ENCODE peak calls at places on chromosomes 13 and 19, in ten cellular contexts. F is colonic mucosa; J is heart right ventricle; E is CD8-positive, alpha-beta T cell; D is ovary; A is esophagus squamous epithelium; K is Panc1; H is adrenal gland; S is uterus; N is AG04450. C is an unnamed sample.

GRCh38 chr19:47110521-47111080 is 3.0 kb downstream of the ZC3H4 start:
- DNase-seq in F (peak), J (no peak), E (peak), D (no peak), A (no peak), K (no peak), H (no peak), S (no peak), N (no peak), C (no peak)

GRCh38 chr13:109332501-109333499 is 453.6 kb downstream of the IRS2 start:
- DNase-seq in F (peak), J (no peak), E (no peak), D (no peak), A (no peak), K (no peak), H (no peak), S (no peak), N (no peak), C (no peak)

GRCh38 chr19:13033819-13034611 is 38.7 kb downstream of the NFIX start:
- DNase-seq in F (peak), J (peak), E (peak), D (peak), A (no peak), K (no peak), H (peak), S (peak), N (no peak), C (peak)

GRCh38 chr13:47287291-47287751 is 390.5 kb upstream of the HTR2A start:
- DNase-seq in F (no peak), J (no peak), E (no peak), D (no peak), A (no peak), K (no peak), H (no peak), S (no peak), N (peak), C (no peak)

GRCh38 chr13:42814868-42815267 is 33.5 kb downstream of the FAM216B start:
- DNase-seq in F (no peak), J (no peak), E (no peak), D (no peak), A (no peak), K (no peak), H (no peak), S (no peak), N (peak), C (no peak)

GRCh38 chr13:33405371-33405770 is 119.8 kb upstream of the STARD13 start:
- DNase-seq in F (no peak), J (no peak), E (no peak), D (no peak), A (no peak), K (no peak), H (no peak), S (no peak), N (no peak), C (no peak)

GRCh38 chr13:35965226-35965927 is 165.8 kb downstream of the DCLK1 start:
- DNase-seq in F (no peak), J (no peak), E (no peak), D (no peak), A (no peak), K (no peak), H (no peak), S (no peak), N (no peak), C (no peak)

GRCh38 chr13:20911037-20911436 is 8.5 kb upstream of the XPO4 start:
- DNase-seq in F (no peak), J (no peak), E (no peak), D (no peak), A (no peak), K (no peak), H (peak), S (no peak), N (no peak), C (no peak)

GRCh38 chr13:48748681-48749080 is 95.0 kb downstream of the CYSLTR2 start:
- DNase-seq in F (no peak), J (no peak), E (no peak), D (no peak), A (no peak), K (no peak), H (no peak), S (no peak), N (no peak), C (no peak)

GRCh38 chr13:49357694-49358093 is 86.2 kb downstream of the CAB39L start:
- DNase-seq in F (no peak), J (no peak), E (no peak), D (no peak), A (no peak), K (no peak), H (no peak), S (no peak), N (peak), C (no peak)

GRCh38 chr13:46864941-46865340 is 31.9 kb downstream of the HTR2A start:
- DNase-seq in F (no peak), J (no peak), E (no peak), D (no peak), A (no peak), K (no peak), H (no peak), S (no peak), N (no peak), C (no peak)

GRCh38 chr19:10975374-10976036 is 14.7 kb downstream of the SMARCA4 start:
- DNase-seq in F (peak), J (peak), E (no peak), D (peak), A (no peak), K (no peak), H (peak), S (peak), N (no peak), C (no peak)

GRCh38 chr19:47018923-47019322 is 714 bp upstream of the NPAS1 start:
- DNase-seq in F (no peak), J (no peak), E (no peak), D (no peak), A (no peak), K (no peak), H (no peak), S (no peak), N (no peak), C (no peak)

GRCh38 chr13:76552373-76552772 is 333.8 kb downstream of the KCTD12 start:
- DNase-seq in F (no peak), J (no peak), E (no peak), D (no peak), A (no peak), K (no peak), H (no peak), S (no peak), N (no peak), C (no peak)

GRCh38 chr13:95745289-95745688 is 68.3 kb downstream of the DNAJC3 start:
- DNase-seq in F (no peak), J (no peak), E (no peak), D (no peak), A (no peak), K (no peak), H (no peak), S (no peak), N (no peak), C (no peak)

GRCh38 chr13:111668451-111668850 is 348.0 kb downstream of the TEX29 start:
- DNase-seq in F (no peak), J (no peak), E (no peak), D (peak), A (no peak), K (no peak), H (no peak), S (no peak), N (no peak), C (no peak)

GRCh38 chr19:20923077-20923871 is at the start of gene ZNF85:
- DNase-seq in F (peak), J (peak), E (peak), D (peak), A (peak), K (peak), H (peak), S (peak), N (peak), C (peak)

GRCh38 chr19:55702131-55702627 is 27.2 kb downstream of the EPN1 start:
- DNase-seq in F (no peak), J (no peak), E (no peak), D (no peak), A (no peak), K (no peak), H (peak), S (no peak), N (no peak), C (no peak)

DNA sequence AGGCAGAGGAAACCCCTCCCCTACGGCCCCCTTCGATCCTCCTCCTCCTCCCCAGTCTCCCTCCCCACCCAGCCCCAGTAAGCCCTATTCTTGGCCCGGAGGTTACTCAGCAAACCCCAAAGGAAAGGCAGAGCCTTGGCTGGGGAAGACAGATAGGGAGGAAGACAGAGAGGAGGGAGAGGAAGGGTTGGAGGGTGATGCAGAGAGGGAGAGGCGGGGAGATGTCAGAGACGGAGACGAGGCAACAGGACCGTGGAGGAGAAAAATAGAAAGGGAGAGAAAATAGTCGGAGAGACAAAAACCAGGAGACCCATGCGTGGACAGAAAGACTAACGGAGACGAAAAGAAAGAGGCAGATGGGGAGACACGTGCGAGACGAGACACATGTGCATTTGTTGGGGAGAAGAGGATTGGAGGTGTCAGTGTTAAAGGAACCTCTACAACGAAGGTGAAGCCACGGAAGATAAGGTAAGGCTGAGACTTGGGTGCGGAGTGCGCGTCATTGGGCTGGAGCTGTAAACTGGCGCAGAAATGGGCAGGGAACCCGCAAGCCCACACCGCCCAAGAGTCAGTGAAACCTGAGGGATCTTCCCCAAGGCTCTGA is 2.9 kb downstream of the TGFB1 start:
- DNase-seq in F (no peak), J (no peak), E (no peak), D (no peak), A (no peak), K (no peak), H (no peak), S (no peak), N (no peak), C (no peak)
- H3K27ac ChIP-seq in F (peak), J (peak), E (peak), D (peak), A (peak), K (peak), H (no peak), S (peak), N (no peak), C (no peak)

GRCh38 chr19:33388817-33389573 is 15.5 kb downstream of the CEBPG start:
- DNase-seq in F (no peak), J (peak), E (no peak), D (no peak), A (no peak), K (no peak), H (peak), S (peak), N (no peak), C (no peak)
- H3K27ac ChIP-seq in F (peak), J (peak), E (no peak), D (peak), A (peak), K (no peak), H (no peak), S (peak), N (no peak), C (no peak)

DNA sequence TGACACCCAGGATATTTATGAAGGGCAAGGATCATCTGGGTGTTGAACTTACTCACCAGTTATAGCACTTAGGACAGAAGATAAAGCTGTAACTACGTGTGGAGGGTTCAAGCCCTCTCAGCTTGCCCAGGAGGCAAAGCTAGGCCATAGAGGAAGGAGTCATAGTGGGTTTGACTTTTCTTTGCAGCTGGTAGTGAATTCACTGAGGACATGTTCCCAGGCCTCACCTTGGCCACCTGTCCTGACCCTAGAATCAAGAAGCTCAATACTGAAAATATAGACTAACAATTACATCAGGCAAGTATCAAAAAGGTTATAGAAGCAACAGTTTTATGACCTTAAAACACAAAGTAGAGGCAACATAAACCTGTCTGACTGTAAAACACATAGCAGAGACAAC is 1207.7 kb downstream of the SLITRK1 start:
- DNase-seq in F (no peak), J (no peak), E (no peak), D (no peak), A (no peak), K (no peak), H (no peak), S (no peak), N (no peak), C (no peak)
- H3K27ac ChIP-seq in F (no peak), J (no peak), E (no peak), D (no peak), A (no peak), K (no peak), H (no peak), S (no peak), N (no peak), C (no peak)

DNA sequence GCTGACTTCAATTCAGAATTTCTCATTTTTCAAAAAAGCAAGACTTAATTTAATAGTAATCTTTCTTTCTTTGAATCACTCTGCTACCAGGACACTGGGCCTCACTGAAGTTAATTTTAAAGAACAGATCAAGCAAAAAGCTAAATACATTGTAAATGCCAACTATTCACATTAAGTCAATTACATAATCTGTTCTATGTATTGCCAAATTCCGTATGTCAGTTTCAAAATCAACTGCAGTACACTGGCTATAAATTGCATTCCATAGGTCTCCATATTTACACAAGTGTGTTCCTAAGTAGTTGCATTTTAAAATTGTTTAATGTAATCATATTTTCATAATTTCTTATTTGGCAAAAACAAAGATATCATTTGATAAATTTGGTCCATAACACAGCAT is 10.1 kb downstream of the FOXO1 start:
- DNase-seq in F (no peak), J (no peak), E (no peak), D (no peak), A (no peak), K (no peak), H (no peak), S (no peak), N (no peak), C (no peak)
- H3K27ac ChIP-seq in F (no peak), J (no peak), E (no peak), D (no peak), A (no peak), K (no peak), H (no peak), S (no peak), N (no peak), C (no peak)

DNA sequence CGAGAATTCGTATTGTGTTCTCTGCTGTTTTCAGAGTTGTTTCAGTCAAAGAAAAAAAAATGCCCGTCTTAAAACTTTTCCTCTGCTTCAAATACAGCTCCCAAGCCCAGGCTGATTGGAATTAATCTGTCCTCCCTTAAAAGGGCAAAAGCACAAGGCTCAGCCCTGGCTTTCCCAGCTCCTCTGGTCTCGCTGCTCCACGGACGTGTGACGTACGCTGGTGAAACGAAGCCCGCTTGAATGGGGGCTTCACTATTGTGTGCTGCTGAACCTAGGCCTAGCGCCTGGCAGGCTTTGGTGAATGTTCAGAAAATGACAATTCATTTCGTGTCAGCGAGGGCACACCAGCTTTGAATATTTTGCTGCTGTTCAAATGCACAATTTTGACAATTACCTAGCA is 654 bp upstream of the ZNF135 start:
- DNase-seq in F (no peak), J (no peak), E (no peak), D (no peak), A (no peak), K (no peak), H (no peak), S (no peak), N (no peak), C (no peak)
- H3K27ac ChIP-seq in F (no peak), J (peak), E (no peak), D (no peak), A (peak), K (no peak), H (no peak), S (peak), N (no peak), C (no peak)

GRCh38 chr13:98450012-98450411 is 126.9 kb downstream of the STK24 start:
- DNase-seq in F (no peak), J (no peak), E (no peak), D (no peak), A (no peak), K (no peak), H (no peak), S (no peak), N (no peak), C (no peak)

GRCh38 chr13:98447130-98447529 is 129.8 kb downstream of the STK24 start:
- DNase-seq in F (no peak), J (no peak), E (no peak), D (no peak), A (no peak), K (no peak), H (no peak), S (no peak), N (no peak), C (no peak)

GRCh38 chr13:98447881-98448641 is 128.8 kb downstream of the STK24 start:
- DNase-seq in F (no peak), J (peak), E (no peak), D (no peak), A (no peak), K (no peak), H (peak), S (no peak), N (no peak), C (no peak)

GRCh38 chr13:98449273-98449672 is 127.6 kb downstream of the STK24 start:
- DNase-seq in F (no peak), J (no peak), E (no peak), D (no peak), A (no peak), K (no peak), H (no peak), S (no peak), N (no peak), C (no peak)

GRCh38 chr13:98448642-98448928 is 128.3 kb downstream of the STK24 start:
- DNase-seq in F (no peak), J (no peak), E (no peak), D (no peak), A (no peak), K (no peak), H (no peak), S (no peak), N (no peak), C (no peak)
- H3K27ac ChIP-seq in F (no peak), J (no peak), E (no peak), D (no peak), A (peak), K (no peak), H (no peak), S (no peak), N (no peak), C (no peak)

GRCh38 chr19:4090351-4091220 is 23.9 kb upstream of the ZBTB7A start:
- DNase-seq in F (no peak), J (no peak), E (no peak), D (no peak), A (no peak), K (no peak), H (no peak), S (no peak), N (no peak), C (no peak)
- H3K27ac ChIP-seq in F (no peak), J (peak), E (no peak), D (no peak), A (no peak), K (no peak), H (no peak), S (no peak), N (no peak), C (no peak)

DNA sequence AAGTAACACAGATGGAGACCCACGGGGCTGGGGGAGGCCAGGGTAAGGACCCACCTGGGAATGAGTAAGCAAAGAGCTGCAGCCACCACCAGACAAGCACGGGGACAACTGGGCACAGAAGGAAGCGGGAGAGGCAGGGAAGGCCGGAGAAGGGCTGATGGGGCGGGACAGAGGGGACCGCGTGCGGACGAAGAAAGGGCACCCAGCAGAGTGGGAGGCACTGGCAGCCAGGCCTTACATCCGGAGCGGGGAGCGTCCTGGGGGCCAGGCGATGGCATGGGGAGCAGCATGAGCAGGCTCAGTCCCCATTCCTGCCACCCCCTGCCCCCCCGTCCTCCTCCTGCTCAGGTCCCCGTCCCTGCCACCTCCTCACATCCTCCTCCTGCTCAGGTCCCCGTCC is 3.0 kb downstream of the PROZ start:
- DNase-seq in F (no peak), J (no peak), E (no peak), D (no peak), A (no peak), K (no peak), H (no peak), S (no peak), N (no peak), C (no peak)
- H3K27ac ChIP-seq in F (no peak), J (no peak), E (no peak), D (no peak), A (no peak), K (no peak), H (no peak), S (no peak), N (no peak), C (no peak)

GRCh38 chr13:74575729-74576125 is 441.5 kb upstream of the KLF12 start:
- DNase-seq in F (peak), J (peak), E (peak), D (peak), A (no peak), K (no peak), H (peak), S (peak), N (no peak), C (no peak)
- H3K27ac ChIP-seq in F (no peak), J (peak), E (no peak), D (no peak), A (no peak), K (no peak), H (no peak), S (no peak), N (no peak), C (no peak)

C was measured in HepG2.